ENCODE peak calls at places on chromosomes 16 and 17, in four cellular contexts. One of them, this sample, is unnamed.

GRCh38 chr17:68396795-68397536 is 60.3 kb downstream of the WIPI1 start:
- DNase-seq in mammary epithelial cell: no peak
- DNase-seq in uterus: no peak
- DNase-seq in IMR-90: no peak
- DNase-seq in this sample: no peak

GRCh38 chr16:56334761-56335160 is 90.6 kb downstream of the AMFR start:
- DNase-seq in mammary epithelial cell: peak; percentile 79
- DNase-seq in uterus: no peak
- DNase-seq in IMR-90: no peak
- DNase-seq in this sample: no peak

GRCh38 chr17:330993-331701 is 21.5 kb downstream of the RPH3AL start:
- DNase-seq in mammary epithelial cell: no peak
- DNase-seq in uterus: peak; percentile 62
- DNase-seq in IMR-90: no peak
- DNase-seq in this sample: peak; percentile 72

GRCh38 chr17:41402161-41402560 is 4.8 kb upstream of the KRT31 start:
- DNase-seq in mammary epithelial cell: peak; percentile 46
- DNase-seq in uterus: no peak
- DNase-seq in IMR-90: peak; percentile 20
- DNase-seq in this sample: no peak

GRCh38 chr17:38591759-38592241 is 14.0 kb downstream of the SRCIN1 start:
- DNase-seq in mammary epithelial cell: peak; percentile 80
- DNase-seq in uterus: no peak
- DNase-seq in IMR-90: no peak
- DNase-seq in this sample: no peak

GRCh38 chr17:50963139-50963538 is 97.0 kb upstream of the TOB1 start:
- DNase-seq in mammary epithelial cell: no peak
- DNase-seq in uterus: no peak
- DNase-seq in IMR-90: no peak
- DNase-seq in this sample: no peak

GRCh38 chr17:8490256-8491023 is 54.8 kb downstream of the NDEL1 start:
- DNase-seq in mammary epithelial cell: no peak
- DNase-seq in uterus: no peak
- DNase-seq in IMR-90: no peak
- DNase-seq in this sample: no peak

GRCh38 chr16:72475688-72476087 is 303.7 kb upstream of the PMFBP1 start:
- DNase-seq in mammary epithelial cell: no peak
- DNase-seq in uterus: no peak
- DNase-seq in IMR-90: no peak
- DNase-seq in this sample: no peak

GRCh38 chr16:30570621-30571443 is 682 bp downstream of the ZNF688 start:
- DNase-seq in mammary epithelial cell: peak; percentile 19
- DNase-seq in uterus: peak; percentile 56
- DNase-seq in IMR-90: peak; percentile 28
- DNase-seq in this sample: peak; percentile 76

GRCh38 chr16:88703486-88704309 is 2.5 kb downstream of the RNF166 start:
- DNase-seq in mammary epithelial cell: no peak
- DNase-seq in uterus: no peak
- DNase-seq in IMR-90: no peak
- DNase-seq in this sample: no peak

GRCh38 chr17:15409721-15410247 is 57.6 kb downstream of the CDRT4 start:
- DNase-seq in mammary epithelial cell: peak; percentile 95
- DNase-seq in uterus: peak; percentile 50
- DNase-seq in IMR-90: peak; percentile 98
- DNase-seq in this sample: peak; percentile 67

GRCh38 chr17:48194097-48194550 is 86.6 kb downstream of the SNX11 start:
- DNase-seq in mammary epithelial cell: peak; percentile 3
- DNase-seq in uterus: no peak
- DNase-seq in IMR-90: peak; percentile 47
- DNase-seq in this sample: no peak

DNA sequence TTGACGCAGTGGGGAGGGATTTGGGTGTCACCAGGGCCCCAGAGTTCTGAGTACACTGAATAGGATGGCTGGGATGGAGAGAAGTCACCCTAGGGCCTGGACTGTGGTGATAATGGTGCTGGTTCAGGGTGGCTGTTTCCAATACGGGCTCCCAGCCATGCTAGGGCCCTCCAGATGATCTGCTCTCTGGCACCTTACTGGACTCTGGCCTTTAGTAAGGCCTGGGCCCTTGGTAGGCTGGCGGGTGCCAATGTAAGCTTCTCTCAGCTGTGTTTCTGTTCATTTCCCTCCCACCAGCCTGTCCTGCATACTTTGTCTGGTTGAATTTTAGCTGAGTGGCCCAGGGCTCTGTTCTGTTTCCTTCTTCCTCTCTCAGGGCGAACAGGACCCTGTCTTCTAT is 2.8 kb downstream of the PLA2G15 start:
- DNase-seq in mammary epithelial cell: no peak
- DNase-seq in uterus: no peak
- DNase-seq in IMR-90: no peak
- DNase-seq in this sample: no peak
- H3K27ac ChIP-seq in mammary epithelial cell: no peak overlapping the region
- H3K27ac ChIP-seq in uterus: no peak overlapping the region
- H3K27ac ChIP-seq in IMR-90: no peak overlapping the region
- H3K27ac ChIP-seq in this sample: peak overlapping the region; percentile 21

GRCh38 chr16:84052071-84052622 is 9.6 kb upstream of the SLC38A8 start:
- DNase-seq in mammary epithelial cell: no peak
- DNase-seq in uterus: peak; percentile 4
- DNase-seq in IMR-90: no peak
- DNase-seq in this sample: no peak

GRCh38 chr16:84054271-84054670 is 11.7 kb upstream of the SLC38A8 start:
- DNase-seq in mammary epithelial cell: no peak
- DNase-seq in uterus: peak; percentile 8
- DNase-seq in IMR-90: no peak
- DNase-seq in this sample: no peak

GRCh38 chr16:84054916-84055315 is 12.3 kb upstream of the SLC38A8 start:
- DNase-seq in mammary epithelial cell: no peak
- DNase-seq in uterus: peak; percentile 11
- DNase-seq in IMR-90: no peak
- DNase-seq in this sample: no peak

GRCh38 chr16:84055366-84055765 is 12.8 kb upstream of the SLC38A8 start:
- DNase-seq in mammary epithelial cell: no peak
- DNase-seq in uterus: peak; percentile 11
- DNase-seq in IMR-90: no peak
- DNase-seq in this sample: no peak

GRCh38 chr16:84053237-84053636 is 10.6 kb upstream of the SLC38A8 start:
- DNase-seq in mammary epithelial cell: no peak
- DNase-seq in uterus: peak; percentile 0
- DNase-seq in IMR-90: no peak
- DNase-seq in this sample: peak; percentile 38
- H3K36me3 ChIP-seq in mammary epithelial cell: peaks cover 2% of the 10 kb centered on the region
- H3K36me3 ChIP-seq in uterus: no peaks in the 10 kb centered on the region
- H3K36me3 ChIP-seq in IMR-90: peaks cover 47% of the 10 kb centered on the region
- H3K36me3 ChIP-seq in this sample: peaks cover 62% of the 10 kb centered on the region

GRCh38 chr17:69722518-69722917 is 308.0 kb downstream of the MAP2K6 start:
- DNase-seq in mammary epithelial cell: no peak
- DNase-seq in uterus: no peak
- DNase-seq in IMR-90: no peak
- DNase-seq in this sample: no peak
- H3K9me3 ChIP-seq in mammary epithelial cell: no peaks in the 10 kb centered on the region
- H3K9me3 ChIP-seq in uterus: no peaks in the 10 kb centered on the region
- H3K9me3 ChIP-seq in IMR-90: no peaks in the 10 kb centered on the region
- H3K9me3 ChIP-seq in this sample: no peaks in the 10 kb centered on the region

GRCh38 chr17:72150632-72151460 is 30.0 kb downstream of the SOX9 start:
- DNase-seq in mammary epithelial cell: no peak
- DNase-seq in uterus: no peak
- DNase-seq in IMR-90: no peak
- DNase-seq in this sample: no peak
- H3K27ac ChIP-seq in mammary epithelial cell: no peak overlapping the region
- H3K27ac ChIP-seq in uterus: no peak overlapping the region
- H3K27ac ChIP-seq in IMR-90: peak overlapping the region; percentile 55
- H3K27ac ChIP-seq in this sample: no peak overlapping the region

GRCh38 chr16:25148568-25149215 is 37.1 kb downstream of the LCMT1 start:
- DNase-seq in mammary epithelial cell: no peak
- DNase-seq in uterus: no peak
- DNase-seq in IMR-90: no peak
- DNase-seq in this sample: no peak

GRCh38 chr16:25157476-25157875 is 45.9 kb downstream of the LCMT1 start:
- DNase-seq in mammary epithelial cell: no peak
- DNase-seq in uterus: no peak
- DNase-seq in IMR-90: no peak
- DNase-seq in this sample: no peak

GRCh38 chr16:25155553-25156460 is 44.3 kb downstream of the LCMT1 start:
- DNase-seq in mammary epithelial cell: peak; percentile 14
- DNase-seq in uterus: no peak
- DNase-seq in IMR-90: peak; percentile 34
- DNase-seq in this sample: no peak

GRCh38 chr16:25151996-25152395 is 40.5 kb downstream of the LCMT1 start:
- DNase-seq in mammary epithelial cell: peak; percentile 63
- DNase-seq in uterus: no peak
- DNase-seq in IMR-90: peak; percentile 58
- DNase-seq in this sample: no peak
- H3K36me3 ChIP-seq in mammary epithelial cell: no peaks in the 10 kb centered on the region
- H3K36me3 ChIP-seq in uterus: no peaks in the 10 kb centered on the region
- H3K36me3 ChIP-seq in IMR-90: peaks cover 24% of the 10 kb centered on the region
- H3K36me3 ChIP-seq in this sample: peaks cover 52% of the 10 kb centered on the region

DNA sequence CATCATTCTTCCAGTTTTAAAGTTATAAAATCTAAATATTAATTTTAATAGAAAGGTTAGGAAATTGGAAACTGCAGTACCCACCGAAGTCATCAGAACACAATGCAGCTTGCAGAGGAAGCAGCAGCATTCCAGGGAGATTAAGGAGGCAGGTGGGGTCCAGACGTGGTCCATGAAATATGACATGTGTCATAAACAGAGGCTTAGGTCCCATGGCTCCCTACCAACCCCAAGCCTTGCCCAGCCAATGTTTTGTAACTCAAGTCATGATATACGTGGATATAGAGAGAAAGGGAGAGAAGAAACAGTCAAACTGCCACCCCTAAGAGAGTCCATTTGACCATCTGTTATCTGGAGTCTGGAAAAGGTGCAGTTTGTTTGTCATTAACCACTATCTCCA is 670.0 kb downstream of the TOX3 start:
- DNase-seq in mammary epithelial cell: no peak
- DNase-seq in uterus: no peak
- DNase-seq in IMR-90: peak; percentile 83
- DNase-seq in this sample: no peak
- H3K9me3 ChIP-seq in mammary epithelial cell: no peaks in the 10 kb centered on the region
- H3K9me3 ChIP-seq in uterus: no peaks in the 10 kb centered on the region
- H3K9me3 ChIP-seq in IMR-90: no peaks in the 10 kb centered on the region
- H3K9me3 ChIP-seq in this sample: no peaks in the 10 kb centered on the region

DNA sequence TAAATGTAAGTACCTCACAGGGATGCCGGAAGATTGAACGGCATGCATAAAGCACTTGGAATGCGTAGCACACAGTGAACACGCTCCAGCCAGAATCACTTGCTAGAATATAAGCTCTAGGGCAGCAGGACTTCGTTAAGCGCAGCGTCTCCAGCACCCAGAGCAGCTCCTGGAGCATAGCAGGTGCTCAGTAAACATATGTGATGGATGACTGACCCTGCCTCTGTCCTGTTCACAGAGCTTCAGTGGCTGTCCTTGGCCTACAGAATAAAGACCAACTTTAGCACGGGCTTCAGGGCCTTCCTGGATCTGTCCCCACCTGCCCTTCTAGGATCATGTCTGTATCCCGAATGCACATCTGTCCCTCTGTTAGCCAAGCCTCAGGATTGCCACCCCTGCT is 6.0 kb downstream of the ATP2A3 start:
- DNase-seq in mammary epithelial cell: no peak
- DNase-seq in uterus: no peak
- DNase-seq in IMR-90: no peak
- DNase-seq in this sample: no peak
- H3K27ac ChIP-seq in mammary epithelial cell: no peak overlapping the region
- H3K27ac ChIP-seq in uterus: no peak overlapping the region
- H3K27ac ChIP-seq in IMR-90: no peak overlapping the region
- H3K27ac ChIP-seq in this sample: no peak overlapping the region

GRCh38 chr17:17221329-17221728 is 15.2 kb upstream of the PLD6 start:
- DNase-seq in mammary epithelial cell: no peak
- DNase-seq in uterus: no peak
- DNase-seq in IMR-90: no peak
- DNase-seq in this sample: no peak
- H3K36me3 ChIP-seq in mammary epithelial cell: peaks cover 33% of the 10 kb centered on the region
- H3K36me3 ChIP-seq in uterus: no peaks in the 10 kb centered on the region
- H3K36me3 ChIP-seq in IMR-90: peaks cover 88% of the 10 kb centered on the region
- H3K36me3 ChIP-seq in this sample: peaks cover 98% of the 10 kb centered on the region

GRCh38 chr17:16931318-16932060 is 40.4 kb downstream of the TNFRSF13B start:
- DNase-seq in mammary epithelial cell: no peak
- DNase-seq in uterus: no peak
- DNase-seq in IMR-90: no peak
- DNase-seq in this sample: no peak

GRCh38 chr17:16934133-16934795 is 37.7 kb downstream of the TNFRSF13B start:
- DNase-seq in mammary epithelial cell: no peak
- DNase-seq in uterus: no peak
- DNase-seq in IMR-90: no peak
- DNase-seq in this sample: peak; percentile 13

GRCh38 chr17:16932156-16932555 is 39.8 kb downstream of the TNFRSF13B start:
- DNase-seq in mammary epithelial cell: no peak
- DNase-seq in uterus: no peak
- DNase-seq in IMR-90: no peak
- DNase-seq in this sample: no peak

GRCh38 chr17:16933317-16934132 is 38.4 kb downstream of the TNFRSF13B start:
- DNase-seq in mammary epithelial cell: no peak
- DNase-seq in uterus: no peak
- DNase-seq in IMR-90: no peak
- DNase-seq in this sample: peak; percentile 43

GRCh38 chr17:16932611-16933010 is 39.3 kb downstream of the TNFRSF13B start:
- DNase-seq in mammary epithelial cell: no peak
- DNase-seq in uterus: no peak
- DNase-seq in IMR-90: no peak
- DNase-seq in this sample: no peak
- H3K9me3 ChIP-seq in mammary epithelial cell: no peaks in the 10 kb centered on the region
- H3K9me3 ChIP-seq in uterus: no peaks in the 10 kb centered on the region
- H3K9me3 ChIP-seq in IMR-90: no peaks in the 10 kb centered on the region
- H3K9me3 ChIP-seq in this sample: no peaks in the 10 kb centered on the region

This sample was measured in tibial artery.